ENCODE peak calls at places on chromosomes 4 and X, in five cellular contexts. K is heart right ventricle; N is NCI-H748 treated with DMSO at 0.1 percent for 48 hours; F is OCI-LY7; S is stimulated activated CD8-positive, alpha-beta memory T cell treated with anti-CD3 and anti-CD28 coated beads, Interleukin-7, amount 100 ng/mL, for 24 hours. L is an unnamed sample.

GRCh38 chr4:31518796-31519250 is 798.7 kb downstream of the PCDH7 start:
- DNase-seq in K (no peak), N (no peak), F (no peak), S (no peak), L (no peak)

GRCh38 chr4:42363614-42364013 is 33.7 kb upstream of the SHISA3 start:
- DNase-seq in K (no peak), N (no peak), F (no peak), S (no peak), L (no peak)

GRCh38 chr4:78784255-78784654 is 8.1 kb downstream of the BMP2K start:
- DNase-seq in K (no peak), N (no peak), F (no peak), S (no peak), L (no peak)

GRCh38 chr4:111323496-111323895 is 700.6 kb upstream of the PITX2 start:
- DNase-seq in K (no peak), N (no peak), F (no peak), S (no peak), L (no peak)

GRCh38 chrX:17552251-17552650 is 177.3 kb downstream of the NHS start:
- DNase-seq in K (no peak), N (no peak), F (no peak), S (no peak), L (no peak)

GRCh38 chrX:153539171-153539978 is 21.9 kb downstream of the ATP2B3 start:
- DNase-seq in K (peak), N (peak), F (peak), S (peak), L (peak)

GRCh38 chr4:188145626-188146025 is 6.4 kb downstream of the TRIML1 start:
- DNase-seq in K (no peak), N (no peak), F (no peak), S (no peak), L (no peak)

GRCh38 chrX:4708970-4709760 is 995.7 kb upstream of the PRKX start:
- DNase-seq in K (no peak), N (peak), F (no peak), S (no peak), L (no peak)

GRCh38 chrX:72306085-72306801 is 529 bp upstream of the CITED1 start:
- DNase-seq in K (no peak), N (no peak), F (no peak), S (no peak), L (no peak)

L was measured in Right ventricle myocardium inferior.